ENCODE peak calls at places on chromosome 21, in nine cellular contexts. A is PC-3, M is Calu3, K is right lobe of liver, D is progenitor cell of endocrine pancreas, U is esophagus muscularis mucosa, J is neural progenitor cell, W is body of pancreas, Y is GM06990. B is an unnamed sample.

GRCh38 chr21:14566889-14567288 is 20.8 kb upstream of the SAMSN1 start:
- DNase-seq in A (no peak), M (no peak), K (no peak), D (no peak), U (no peak), J (no peak), W (no peak), Y (no peak), B (no peak)

GRCh38 chr21:37484535-37485474 is 118.2 kb downstream of the DYRK1A start:
- DNase-seq in A (no peak), M (no peak), K (no peak), D (no peak), U (no peak), J (no peak), W (no peak), Y (no peak), B (no peak)

GRCh38 chr21:33964706-33965325 is 49.2 kb upstream of the ATP5PO start:
- DNase-seq in A (no peak), M (no peak), K (no peak), D (no peak), U (no peak), J (no peak), W (no peak), Y (no peak), B (peak)

GRCh38 chr21:34192646-34193285 is 119.4 kb downstream of the MRPS6 start:
- DNase-seq in A (no peak), M (no peak), K (no peak), D (no peak), U (no peak), J (no peak), W (no peak), Y (peak), B (peak)

GRCh38 chr21:31622397-31622796 is 37.1 kb upstream of the SOD1 start:
- DNase-seq in A (no peak), M (no peak), K (no peak), D (no peak), U (no peak), J (no peak), W (no peak), Y (no peak), B (no peak)

GRCh38 chr21:27423906-27424595 is 457.2 kb upstream of the ADAMTS5 start:
- DNase-seq in A (no peak), M (peak), K (no peak), D (no peak), U (no peak), J (no peak), W (no peak), Y (no peak), B (no peak)

GRCh38 chr21:14097881-14098499 is 112.8 kb downstream of the LIPI start:
- DNase-seq in A (no peak), M (no peak), K (no peak), D (no peak), U (peak), J (no peak), W (no peak), Y (no peak), B (no peak)

GRCh38 chr21:36055551-36055950 is 4.8 kb downstream of the SETD4 start:
- DNase-seq in A (no peak), M (no peak), K (no peak), D (no peak), U (no peak), J (no peak), W (no peak), Y (no peak), B (no peak)

GRCh38 chr21:37224861-37225260 is 42.3 kb downstream of the VPS26C start:
- DNase-seq in A (no peak), M (no peak), K (no peak), D (no peak), U (no peak), J (no peak), W (no peak), Y (no peak), B (peak)

DNA sequence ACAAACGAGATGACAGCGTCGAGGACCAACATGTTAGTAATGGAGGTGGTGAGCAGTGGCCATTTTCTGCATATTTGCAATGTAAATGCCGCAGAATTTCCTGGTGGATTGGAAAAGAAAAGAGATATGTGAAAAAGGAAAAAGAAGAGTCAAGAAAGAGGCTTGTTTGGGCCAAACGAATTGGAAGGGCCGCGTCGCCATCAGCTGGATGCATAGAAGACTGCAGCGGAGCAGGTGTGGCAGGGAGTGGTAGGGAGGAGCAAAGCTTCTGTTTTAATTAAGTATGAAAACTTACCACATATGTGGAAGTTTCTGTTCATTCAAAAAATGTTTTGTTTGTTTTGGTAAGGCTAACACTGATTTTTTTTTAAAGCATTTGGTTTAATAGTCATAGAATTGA is 690.7 kb downstream of the NCAM2 start:
- DNase-seq in A (peak), M (no peak), K (no peak), D (no peak), U (no peak), J (peak), W (no peak), Y (no peak), B (no peak)
- TF ChIP-seq CTCF in A (peak), M (no peak), K (no peak), D (peak), U (no peak), J (peak), W (no peak), Y (no peak), B (peak)

DNA sequence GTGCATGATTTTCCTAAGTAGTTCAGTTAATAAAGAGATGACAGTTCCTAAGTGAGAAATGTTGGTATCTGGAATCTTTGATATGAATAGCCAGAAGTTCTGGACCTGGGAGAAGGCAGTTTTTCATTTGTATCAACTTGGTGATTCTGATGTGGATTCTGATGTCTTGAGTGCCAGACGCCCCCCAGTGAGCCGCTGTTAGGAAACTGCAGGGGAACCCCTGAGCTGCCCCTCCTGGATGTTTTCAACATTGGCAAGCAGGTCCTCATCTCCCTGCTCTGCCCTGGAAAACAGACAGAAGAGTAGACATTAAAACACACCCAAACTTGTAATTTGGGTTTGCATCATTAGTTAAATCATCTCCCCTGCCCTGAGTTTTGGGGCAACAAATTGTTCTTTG is 7.4 kb downstream of the ETS2 start:
- DNase-seq in A (no peak), M (no peak), K (peak), D (no peak), U (no peak), J (no peak), W (no peak), Y (no peak), B (peak)
- TF ChIP-seq CTCF in A (no peak), M (no peak), K (no peak), D (no peak), U (no peak), J (no peak), W (no peak), Y (no peak), B (no peak)

GRCh38 chr21:46099476-46099875 is 1.6 kb downstream of the COL6A2 start:
- DNase-seq in A (peak), M (no peak), K (no peak), D (peak), U (peak), J (peak), W (peak), Y (no peak), B (peak)

GRCh38 chr21:46096997-46097825 is 701 bp upstream of the COL6A2 start:
- DNase-seq in A (no peak), M (no peak), K (no peak), D (peak), U (peak), J (no peak), W (peak), Y (no peak), B (no peak)

GRCh38 chr21:46096596-46096981 is 1.3 kb upstream of the COL6A2 start:
- DNase-seq in A (no peak), M (no peak), K (no peak), D (no peak), U (peak), J (no peak), W (no peak), Y (no peak), B (peak)

GRCh38 chr21:46098303-46099141 is 610 bp downstream of the COL6A2 start:
- DNase-seq in A (no peak), M (no peak), K (peak), D (peak), U (peak), J (peak), W (no peak), Y (no peak), B (peak)

DNA sequence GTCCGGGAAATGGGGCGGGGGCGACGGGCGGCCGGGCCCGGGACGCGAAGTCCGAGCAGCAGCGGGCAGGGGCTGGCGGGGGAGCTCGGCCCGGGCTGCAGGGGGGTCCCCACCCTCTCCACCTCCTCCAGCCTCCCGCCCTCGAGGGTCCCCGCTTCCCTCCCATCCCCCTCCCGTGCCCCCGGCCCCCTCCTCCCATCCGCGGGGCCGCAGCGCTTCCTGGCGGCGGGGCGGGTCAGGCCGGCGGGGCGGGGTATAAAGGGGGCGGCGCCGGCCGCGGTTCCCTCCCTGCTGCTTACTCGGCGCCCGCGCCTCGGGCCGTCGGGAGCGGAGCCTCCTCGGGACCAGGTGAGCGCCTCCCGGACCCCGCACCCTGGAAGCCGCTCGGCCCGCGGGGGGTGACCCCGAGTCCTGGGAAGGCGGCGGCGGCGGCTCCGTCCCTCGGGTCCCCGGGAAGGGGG is at the start of gene COL6A2:
- DNase-seq in A (peak), M (peak), K (peak), D (peak), U (peak), J (peak), W (peak), Y (no peak), B (peak)
- TF ChIP-seq CTCF in A (no peak), M (no peak), K (no peak), D (peak), U (peak), J (peak), W (no peak), Y (no peak), B (peak)

GRCh38 chr21:39187141-39187540 is 3.9 kb upstream of the PSMG1 start:
- DNase-seq in A (no peak), M (no peak), K (no peak), D (no peak), U (no peak), J (no peak), W (no peak), Y (no peak), B (no peak)
- TF ChIP-seq CTCF in A (no peak), M (no peak), K (no peak), D (no peak), U (no peak), J (no peak), W (no peak), Y (no peak), B (no peak)

DNA sequence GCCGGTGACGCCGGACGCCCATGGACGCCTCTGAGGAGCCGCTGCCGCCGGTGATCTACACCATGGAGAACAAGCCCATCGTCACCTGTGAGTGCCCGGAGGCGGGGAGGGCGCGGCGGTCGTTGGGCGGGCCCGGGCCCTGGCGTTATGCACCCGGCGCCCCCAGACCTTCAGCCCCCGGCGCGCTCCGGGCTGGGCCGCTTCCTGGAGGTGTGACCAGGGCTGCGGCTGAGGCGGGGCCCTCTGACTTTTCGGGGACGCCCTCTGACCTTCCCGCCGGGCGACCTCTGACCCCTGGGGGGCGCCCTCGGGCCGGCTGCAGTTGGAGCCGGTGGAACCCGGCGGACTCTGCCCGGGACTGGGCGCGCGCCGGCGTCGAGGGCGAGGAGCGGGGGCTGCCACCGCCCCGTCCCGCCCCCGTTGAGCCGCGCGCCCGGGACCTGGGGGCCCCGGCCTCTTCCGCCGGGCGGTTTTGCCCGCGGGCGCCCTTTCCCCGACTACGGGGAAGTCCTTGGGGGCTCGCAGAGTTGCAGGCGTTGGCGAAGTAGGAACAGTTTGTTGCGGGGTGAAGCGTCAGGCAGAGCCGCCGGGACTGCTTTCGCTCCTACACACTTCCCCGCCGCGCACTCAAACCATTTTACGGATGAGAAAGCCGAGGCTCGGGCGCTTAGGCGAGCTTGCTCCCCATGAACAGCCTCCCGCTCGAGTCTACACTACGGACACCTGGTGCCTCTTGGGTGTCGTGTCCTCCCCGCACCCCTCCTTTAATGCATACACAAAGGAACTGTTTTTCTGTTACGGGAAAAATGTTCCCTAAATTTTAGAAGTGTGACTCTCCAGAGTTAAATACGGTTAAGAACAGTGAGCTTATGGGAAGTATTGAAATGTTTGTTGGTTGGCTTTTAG is 618 bp downstream of the TRAPPC10 start:
- DNase-seq in A (peak), M (peak), K (peak), D (peak), U (no peak), J (peak), W (peak), Y (peak), B (no peak)
- TF ChIP-seq CTCF in A (peak), M (no peak), K (peak), D (peak), U (no peak), J (peak), W (no peak), Y (peak), B (no peak)

DNA sequence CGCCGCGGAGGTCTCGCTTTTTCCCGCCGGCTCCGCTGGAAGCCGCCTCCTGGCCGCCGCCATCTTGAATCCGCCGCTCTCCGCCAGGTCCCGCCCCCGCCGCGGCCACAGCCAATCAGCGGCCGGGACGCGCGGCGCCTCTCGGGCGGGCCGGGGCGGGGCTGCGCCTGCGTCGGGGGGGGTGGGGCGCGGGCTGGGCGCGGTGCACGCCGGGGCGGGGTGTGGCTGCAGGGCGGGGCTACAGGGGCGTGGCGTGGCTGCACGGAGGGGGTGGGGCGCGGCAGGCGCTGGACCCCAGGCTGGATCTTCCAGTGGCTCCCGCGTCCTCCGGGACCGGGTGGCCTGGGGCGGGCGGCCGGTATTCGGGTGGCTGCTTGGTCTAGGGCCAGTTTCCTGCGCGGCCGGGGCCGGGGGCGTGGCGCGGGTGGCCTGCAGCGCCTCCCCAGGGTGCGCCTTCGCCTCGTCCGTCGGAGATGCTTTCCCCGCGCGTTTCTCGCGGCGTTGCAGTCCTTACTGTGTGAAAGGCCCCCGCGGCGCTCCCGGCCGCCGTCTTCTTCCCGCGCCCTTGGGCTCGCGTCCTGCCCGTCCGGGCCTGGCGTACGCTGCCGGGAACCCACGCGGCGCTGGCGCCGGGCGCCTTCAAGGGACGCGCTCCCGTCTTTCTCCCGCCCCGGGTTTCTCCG is 575 bp downstream of the PCNT start:
- DNase-seq in A (peak), M (peak), K (peak), D (peak), U (peak), J (peak), W (peak), Y (peak), B (peak)
- TF ChIP-seq CTCF in A (no peak), M (no peak), K (no peak), D (no peak), U (peak), J (no peak), W (no peak), Y (no peak), B (no peak)

GRCh38 chr21:45011911-45012660 is 62.3 kb upstream of the ADARB1 start:
- DNase-seq in A (peak), M (peak), K (no peak), D (peak), U (no peak), J (peak), W (peak), Y (no peak), B (no peak)
- TF ChIP-seq CTCF in A (no peak), M (no peak), K (no peak), D (no peak), U (no peak), J (peak), W (no peak), Y (no peak), B (peak)

DNA sequence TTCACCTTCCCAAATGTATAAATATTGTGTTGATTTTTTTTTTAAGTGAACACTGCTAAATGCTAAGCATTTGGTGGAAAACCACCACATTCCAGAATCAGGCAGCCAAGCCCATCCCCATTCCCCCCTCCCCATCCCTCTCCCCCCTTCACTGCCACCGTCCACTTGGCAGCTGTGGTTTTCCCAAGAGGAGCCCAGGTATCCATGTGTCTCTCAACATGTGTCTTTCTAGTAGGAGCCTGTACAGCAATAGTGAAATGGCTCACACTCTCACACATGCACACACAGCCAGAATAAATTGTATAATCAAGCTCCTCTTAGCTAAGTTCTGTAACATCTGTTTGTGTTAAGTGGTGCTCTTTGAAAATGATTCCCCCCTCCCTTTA is 43.1 kb downstream of the BACE2 start:
- DNase-seq in A (no peak), M (no peak), K (no peak), D (no peak), U (no peak), J (no peak), W (no peak), Y (no peak), B (no peak)
- TF ChIP-seq CTCF in A (no peak), M (no peak), K (no peak), D (no peak), U (no peak), J (no peak), W (no peak), Y (no peak), B (no peak)

DNA sequence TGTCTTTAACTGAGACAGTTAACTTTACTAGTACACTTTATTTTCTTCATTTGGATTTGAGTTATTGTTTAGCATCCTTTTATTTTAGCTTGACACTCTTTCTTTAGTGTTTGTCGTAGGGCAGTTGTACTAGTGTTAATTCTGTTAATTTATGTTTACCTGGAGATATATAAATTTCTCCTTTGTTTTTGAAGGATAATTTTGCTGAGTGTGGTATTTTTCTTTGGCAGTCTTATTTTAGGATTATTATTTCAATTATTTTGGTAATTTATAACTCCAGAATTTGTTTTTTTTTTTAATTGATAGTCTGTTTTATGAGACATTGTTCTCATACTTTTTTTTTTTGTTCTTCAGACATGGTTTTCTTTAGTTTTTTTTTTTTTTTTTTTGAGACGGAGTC is 73.8 kb upstream of the CHODL start:
- DNase-seq in A (no peak), M (no peak), K (no peak), D (no peak), U (no peak), J (no peak), W (no peak), Y (no peak), B (no peak)
- TF ChIP-seq CTCF in A (no peak), M (no peak), K (no peak), D (no peak), U (no peak), J (no peak), W (no peak), Y (no peak), B (no peak)

B was measured in osteocyte.